ENCODE peak calls at places on chromosome 7, in seven cellular contexts. E, G, Z, T, C, N and U are unnamed samples.

GRCh38 chr7:123747620-123748141 is 1.1 kb downstream of the WASL start:
- DNase-seq in E (peak; percentile 70), G (peak; percentile 68), Z (peak; percentile 59), T (peak; percentile 62), C (peak; percentile 65), N (peak; percentile 79), U (peak; percentile 84)

GRCh38 chr7:80187727-80188126 is 53.1 kb downstream of the GNAI1 start:
- DNase-seq in E (no peak), G (no peak), Z (no peak), T (no peak), C (no peak), N (no peak), U (no peak)

GRCh38 chr7:146090023-146090645 is 26.5 kb upstream of the CNTNAP2 start:
- DNase-seq in E (no peak), G (no peak), Z (no peak), T (no peak), C (no peak), N (no peak), U (no peak)

GRCh38 chr7:65269150-65269856 is 104.4 kb upstream of the ZNF92 start:
- DNase-seq in E (no peak), G (no peak), Z (peak; percentile 44), T (no peak), C (no peak), N (no peak), U (no peak)

GRCh38 chr7:21086688-21087087 is 300.0 kb upstream of the SP8 start:
- DNase-seq in E (no peak), G (no peak), Z (no peak), T (peak; percentile 69), C (no peak), N (no peak), U (no peak)

GRCh38 chr7:39357648-39358047 is 208.6 kb upstream of the YAE1 start:
- DNase-seq in E (no peak), G (no peak), Z (no peak), T (no peak), C (no peak), N (no peak), U (no peak)

GRCh38 chr7:80940539-80941205 is 21.8 kb upstream of the SEMA3C start:
- DNase-seq in E (no peak), G (no peak), Z (no peak), T (no peak), C (no peak), N (no peak), U (no peak)

GRCh38 chr7:73577627-73578341 is 595 bp downstream of the TBL2 start:
- DNase-seq in E (peak; percentile 47), G (peak; percentile 21), Z (no peak), T (no peak), C (no peak), N (no peak), U (no peak)

GRCh38 chr7:95607477-95608010 is 11.2 kb upstream of the PDK4 start:
- DNase-seq in E (no peak), G (no peak), Z (no peak), T (no peak), C (no peak), N (no peak), U (no peak)

GRCh38 chr7:102253076-102253972 is 33.3 kb upstream of the SH2B2 start:
- DNase-seq in E (no peak), G (no peak), Z (no peak), T (no peak), C (no peak), N (no peak), U (no peak)

GRCh38 chr7:39754326-39755120 is 131.2 kb downstream of the RALA start:
- DNase-seq in E (no peak), G (no peak), Z (no peak), T (no peak), C (no peak), N (no peak), U (no peak)

GRCh38 chr7:28123752-28124151 is 56.8 kb downstream of the JAZF1 start:
- DNase-seq in E (no peak), G (no peak), Z (no peak), T (no peak), C (no peak), N (no peak), U (no peak)

GRCh38 chr7:102175423-102176170 is 111.1 kb upstream of the SH2B2 start:
- DNase-seq in E (no peak), G (peak; percentile 18), Z (no peak), T (no peak), C (no peak), N (no peak), U (no peak)

GRCh38 chr7:38127216-38128207 is 50.5 kb upstream of the STARD3NL start:
- DNase-seq in E (no peak), G (no peak), Z (no peak), T (no peak), C (no peak), N (no peak), U (no peak)

GRCh38 chr7:127514499-127514898 is 70.9 kb downstream of the GCC1 start:
- DNase-seq in E (no peak), G (no peak), Z (no peak), T (no peak), C (no peak), N (no peak), U (no peak)

GRCh38 chr7:135211179-135211945 is at the start of gene WDR91:
- DNase-seq in E (peak; percentile 98), G (peak; percentile 98), Z (peak; percentile 96), T (peak; percentile 98), C (peak; percentile 96), N (peak; percentile 96), U (peak; percentile 99)
- TF ChIP-seq POLR2A in E (peak; percentile 80), G (peak; percentile 85), Z (peak; percentile 39), T (no peak), C (peak; percentile 66), N (peak; percentile 50), U (no peak)

GRCh38 chr7:117323877-117324699 is 1.2 kb upstream of the WNT2 start:
- DNase-seq in E (peak; percentile 58), G (no peak), Z (peak; percentile 46), T (no peak), C (no peak), N (peak; percentile 80), U (no peak)
- H3K4me3 ChIP-seq in E (peak overlapping the region; percentile 21), G (peak overlapping the region; percentile 38), Z (peak overlapping the region; percentile 33), T (peak overlapping the region; percentile 47), C (peak overlapping the region; percentile 40), N (peak overlapping the region; percentile 52), U (peak overlapping the region; percentile 7)

GRCh38 chr7:143391462-143392404 is 10.6 kb downstream of the ZYX start:
- DNase-seq in E (peak; percentile 78), G (peak; percentile 57), Z (peak; percentile 78), T (peak; percentile 60), C (no peak), N (no peak), U (no peak)
- TF ChIP-seq POLR2A in E (no peak), G (peak; percentile 22), Z (no peak), T (no peak), C (no peak), N (no peak), U (no peak)

DNA sequence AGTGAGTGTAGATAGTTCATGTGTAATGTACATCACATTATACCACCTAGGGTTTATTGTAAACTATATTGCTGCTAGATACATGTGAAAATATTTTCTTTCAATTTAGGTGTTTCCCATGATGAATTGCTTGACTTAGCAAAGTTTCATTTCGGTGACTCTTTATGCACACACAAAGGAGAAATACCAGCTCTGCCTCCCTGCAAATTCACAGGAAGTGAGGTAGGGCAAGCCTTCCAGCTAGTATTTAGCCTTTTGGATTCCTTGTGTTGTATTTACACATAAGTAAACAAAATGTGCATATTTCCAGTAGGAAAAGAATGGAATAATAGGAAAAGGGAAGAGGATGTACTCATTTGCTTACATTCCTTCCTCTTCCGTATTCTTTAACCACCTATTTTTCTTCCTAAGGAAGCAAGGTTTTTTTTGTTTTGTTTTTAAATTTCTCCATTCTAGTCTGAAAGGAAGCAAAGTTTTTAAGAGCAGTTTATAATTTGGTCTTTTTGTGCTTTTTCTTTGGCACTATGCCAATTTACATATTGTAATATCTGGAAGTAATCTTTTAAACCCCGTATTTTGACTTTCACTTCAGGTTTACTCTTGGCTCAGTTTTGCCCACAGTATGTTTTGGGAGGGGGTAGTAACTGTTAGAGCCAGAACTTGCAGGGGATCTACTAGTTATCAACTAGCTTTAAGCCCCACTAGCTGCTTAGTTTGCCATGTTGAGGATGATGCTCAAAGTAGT is 10.4 kb downstream of the PMPCB start:
- DNase-seq in E (no peak), G (no peak), Z (no peak), T (no peak), C (no peak), N (no peak), U (no peak)
- H3K4me3 ChIP-seq in E (no peak overlapping the region), G (no peak overlapping the region), Z (no peak overlapping the region), T (no peak overlapping the region), C (no peak overlapping the region), N (no peak overlapping the region), U (no peak overlapping the region)